ENCODE peak calls at places on chromosome 21, in seven cellular contexts. One of them, this sample, is unnamed.
A peak's percentile ranks its signal among the peaks of the same experiment; 100 is the strongest.

GRCh38 chr21:34771512-34772028 is 102.8 kb downstream of the CLIC6 start:
- DNase-seq in AG04450: no peak
- DNase-seq in mucosa of descending colon: no peak
- DNase-seq in uterus: no peak
- DNase-seq in right lobe of liver: no peak
- DNase-seq in fibroblast of lung: peak; percentile 88
- DNase-seq in HFF-Myc: no peak
- DNase-seq in this sample: no peak

GRCh38 chr21:17427157-17427556 is 85.7 kb upstream of the CXADR start:
- DNase-seq in AG04450: no peak
- DNase-seq in mucosa of descending colon: no peak
- DNase-seq in uterus: no peak
- DNase-seq in right lobe of liver: no peak
- DNase-seq in fibroblast of lung: no peak
- DNase-seq in HFF-Myc: no peak
- DNase-seq in this sample: no peak

GRCh38 chr21:35649186-35649585 is 411.1 kb downstream of the SETD4 start:
- DNase-seq in AG04450: no peak
- DNase-seq in mucosa of descending colon: no peak
- DNase-seq in uterus: peak; percentile 17
- DNase-seq in right lobe of liver: no peak
- DNase-seq in fibroblast of lung: peak; percentile 38
- DNase-seq in HFF-Myc: no peak
- DNase-seq in this sample: no peak

GRCh38 chr21:37412603-37413360 is 46.2 kb downstream of the DYRK1A start:
- DNase-seq in AG04450: peak; percentile 34
- DNase-seq in mucosa of descending colon: no peak
- DNase-seq in uterus: no peak
- DNase-seq in right lobe of liver: no peak
- DNase-seq in fibroblast of lung: peak; percentile 58
- DNase-seq in HFF-Myc: peak; percentile 52
- DNase-seq in this sample: no peak

GRCh38 chr21:33478858-33479678 is 706 bp downstream of the TMEM50B start:
- DNase-seq in AG04450: no peak
- DNase-seq in mucosa of descending colon: peak; percentile 59
- DNase-seq in uterus: peak; percentile 20
- DNase-seq in right lobe of liver: peak; percentile 69
- DNase-seq in fibroblast of lung: peak; percentile 27
- DNase-seq in HFF-Myc: no peak
- DNase-seq in this sample: peak; percentile 70

GRCh38 chr21:30190554-30190953 is 23.9 kb upstream of the CLDN17 start:
- DNase-seq in AG04450: no peak
- DNase-seq in mucosa of descending colon: no peak
- DNase-seq in uterus: no peak
- DNase-seq in right lobe of liver: no peak
- DNase-seq in fibroblast of lung: no peak
- DNase-seq in HFF-Myc: no peak
- DNase-seq in this sample: no peak

GRCh38 chr21:33976980-33977720 is 61.5 kb upstream of the ATP5PO start:
- DNase-seq in AG04450: no peak
- DNase-seq in mucosa of descending colon: no peak
- DNase-seq in uterus: no peak
- DNase-seq in right lobe of liver: no peak
- DNase-seq in fibroblast of lung: peak; percentile 33
- DNase-seq in HFF-Myc: no peak
- DNase-seq in this sample: no peak

GRCh38 chr21:42358937-42359336 is 7.4 kb downstream of the TFF1 start:
- DNase-seq in AG04450: no peak
- DNase-seq in mucosa of descending colon: peak; percentile 6
- DNase-seq in uterus: no peak
- DNase-seq in right lobe of liver: peak; percentile 16
- DNase-seq in fibroblast of lung: no peak
- DNase-seq in HFF-Myc: no peak
- DNase-seq in this sample: no peak

GRCh38 chr21:42616366-42617340 is 36.8 kb upstream of the PDE9A start:
- DNase-seq in AG04450: no peak
- DNase-seq in mucosa of descending colon: no peak
- DNase-seq in uterus: no peak
- DNase-seq in right lobe of liver: no peak
- DNase-seq in fibroblast of lung: no peak
- DNase-seq in HFF-Myc: no peak
- DNase-seq in this sample: peak; percentile 61

GRCh38 chr21:17463441-17463840 is 49.4 kb upstream of the CXADR start:
- DNase-seq in AG04450: peak; percentile 76
- DNase-seq in mucosa of descending colon: no peak
- DNase-seq in uterus: peak; percentile 44
- DNase-seq in right lobe of liver: no peak
- DNase-seq in fibroblast of lung: peak; percentile 71
- DNase-seq in HFF-Myc: peak; percentile 74
- DNase-seq in this sample: no peak

GRCh38 chr21:25456672-25457071 is 150.6 kb downstream of the MRPL39 start:
- DNase-seq in AG04450: no peak
- DNase-seq in mucosa of descending colon: no peak
- DNase-seq in uterus: no peak
- DNase-seq in right lobe of liver: no peak
- DNase-seq in fibroblast of lung: peak; percentile 14
- DNase-seq in HFF-Myc: no peak
- DNase-seq in this sample: no peak

GRCh38 chr21:18545908-18546307 is 142.3 kb upstream of the TMPRSS15 start:
- DNase-seq in AG04450: no peak
- DNase-seq in mucosa of descending colon: no peak
- DNase-seq in uterus: no peak
- DNase-seq in right lobe of liver: no peak
- DNase-seq in fibroblast of lung: peak; percentile 20
- DNase-seq in HFF-Myc: no peak
- DNase-seq in this sample: no peak

GRCh38 chr21:46416551-46416950 is 42.1 kb upstream of the DIP2A start:
- DNase-seq in AG04450: no peak
- DNase-seq in mucosa of descending colon: no peak
- DNase-seq in uterus: no peak
- DNase-seq in right lobe of liver: no peak
- DNase-seq in fibroblast of lung: no peak
- DNase-seq in HFF-Myc: no peak
- DNase-seq in this sample: no peak

GRCh38 chr21:37503848-37504467 is 137.4 kb downstream of the DYRK1A start:
- DNase-seq in AG04450: peak; percentile 43
- DNase-seq in mucosa of descending colon: no peak
- DNase-seq in uterus: no peak
- DNase-seq in right lobe of liver: no peak
- DNase-seq in fibroblast of lung: peak; percentile 74
- DNase-seq in HFF-Myc: peak; percentile 25
- DNase-seq in this sample: no peak

GRCh38 chr21:27555996-27556395 is 589.1 kb upstream of the ADAMTS5 start:
- DNase-seq in AG04450: no peak
- DNase-seq in mucosa of descending colon: no peak
- DNase-seq in uterus: no peak
- DNase-seq in right lobe of liver: no peak
- DNase-seq in fibroblast of lung: no peak
- DNase-seq in HFF-Myc: no peak
- DNase-seq in this sample: no peak

GRCh38 chr21:29077651-29078090 is 4.2 kb upstream of the CCT8 start:
- DNase-seq in AG04450: no peak
- DNase-seq in mucosa of descending colon: no peak
- DNase-seq in uterus: no peak
- DNase-seq in right lobe of liver: no peak
- DNase-seq in fibroblast of lung: peak; percentile 58
- DNase-seq in HFF-Myc: no peak
- DNase-seq in this sample: no peak
- H3K4me3 ChIP-seq in AG04450: peak overlapping the region; percentile 53
- H3K4me3 ChIP-seq in mucosa of descending colon: peak overlapping the region; percentile 48
- H3K4me3 ChIP-seq in uterus: peak overlapping the region; percentile 52
- H3K4me3 ChIP-seq in right lobe of liver: peak overlapping the region; percentile 38
- H3K4me3 ChIP-seq in fibroblast of lung: peak overlapping the region; percentile 12
- H3K4me3 ChIP-seq in HFF-Myc: peak overlapping the region; percentile 33
- H3K4me3 ChIP-seq in this sample: peak overlapping the region; percentile 61

GRCh38 chr21:39386899-39387298 is 38.0 kb upstream of the HMGN1 start:
- DNase-seq in AG04450: no peak
- DNase-seq in mucosa of descending colon: no peak
- DNase-seq in uterus: no peak
- DNase-seq in right lobe of liver: no peak
- DNase-seq in fibroblast of lung: no peak
- DNase-seq in HFF-Myc: no peak
- DNase-seq in this sample: no peak

GRCh38 chr21:39387461-39388037 is 38.7 kb upstream of the HMGN1 start:
- DNase-seq in AG04450: peak; percentile 72
- DNase-seq in mucosa of descending colon: peak; percentile 93
- DNase-seq in uterus: peak; percentile 91
- DNase-seq in right lobe of liver: peak; percentile 94
- DNase-seq in fibroblast of lung: peak; percentile 84
- DNase-seq in HFF-Myc: no peak
- DNase-seq in this sample: peak; percentile 96

GRCh38 chr21:39390212-39390765 is 41.4 kb upstream of the HMGN1 start:
- DNase-seq in AG04450: no peak
- DNase-seq in mucosa of descending colon: no peak
- DNase-seq in uterus: no peak
- DNase-seq in right lobe of liver: no peak
- DNase-seq in fibroblast of lung: no peak
- DNase-seq in HFF-Myc: no peak
- DNase-seq in this sample: no peak

GRCh38 chr21:39388038-39388810 is 39.3 kb upstream of the HMGN1 start:
- DNase-seq in AG04450: no peak
- DNase-seq in mucosa of descending colon: peak; percentile 95
- DNase-seq in uterus: peak; percentile 89
- DNase-seq in right lobe of liver: peak; percentile 94
- DNase-seq in fibroblast of lung: peak; percentile 82
- DNase-seq in HFF-Myc: no peak
- DNase-seq in this sample: peak; percentile 97

GRCh38 chr21:39388811-39389155 is 39.9 kb upstream of the HMGN1 start:
- DNase-seq in AG04450: no peak
- DNase-seq in mucosa of descending colon: no peak
- DNase-seq in uterus: no peak
- DNase-seq in right lobe of liver: no peak
- DNase-seq in fibroblast of lung: no peak
- DNase-seq in HFF-Myc: no peak
- DNase-seq in this sample: no peak
- H3K4me3 ChIP-seq in AG04450: peak overlapping the region; percentile 63
- H3K4me3 ChIP-seq in mucosa of descending colon: no peak overlapping the region
- H3K4me3 ChIP-seq in uterus: no peak overlapping the region
- H3K4me3 ChIP-seq in right lobe of liver: peak overlapping the region; percentile 35
- H3K4me3 ChIP-seq in fibroblast of lung: no peak overlapping the region
- H3K4me3 ChIP-seq in HFF-Myc: peak overlapping the region; percentile 49
- H3K4me3 ChIP-seq in this sample: peak overlapping the region; percentile 53

GRCh38 chr21:32427958-32428623 is 15.6 kb downstream of the EVA1C start:
- DNase-seq in AG04450: no peak
- DNase-seq in mucosa of descending colon: no peak
- DNase-seq in uterus: no peak
- DNase-seq in right lobe of liver: no peak
- DNase-seq in fibroblast of lung: no peak
- DNase-seq in HFF-Myc: no peak
- DNase-seq in this sample: no peak

GRCh38 chr21:32424674-32425073 is 12.2 kb downstream of the EVA1C start:
- DNase-seq in AG04450: no peak
- DNase-seq in mucosa of descending colon: no peak
- DNase-seq in uterus: no peak
- DNase-seq in right lobe of liver: no peak
- DNase-seq in fibroblast of lung: peak; percentile 26
- DNase-seq in HFF-Myc: no peak
- DNase-seq in this sample: no peak

GRCh38 chr21:32426066-32426465 is 13.6 kb downstream of the EVA1C start:
- DNase-seq in AG04450: no peak
- DNase-seq in mucosa of descending colon: no peak
- DNase-seq in uterus: no peak
- DNase-seq in right lobe of liver: no peak
- DNase-seq in fibroblast of lung: no peak
- DNase-seq in HFF-Myc: no peak
- DNase-seq in this sample: no peak

GRCh38 chr21:32425628-32426027 is 13.1 kb downstream of the EVA1C start:
- DNase-seq in AG04450: no peak
- DNase-seq in mucosa of descending colon: no peak
- DNase-seq in uterus: no peak
- DNase-seq in right lobe of liver: no peak
- DNase-seq in fibroblast of lung: no peak
- DNase-seq in HFF-Myc: no peak
- DNase-seq in this sample: no peak

GRCh38 chr21:32426592-32427051 is 14.1 kb downstream of the EVA1C start:
- DNase-seq in AG04450: no peak
- DNase-seq in mucosa of descending colon: no peak
- DNase-seq in uterus: no peak
- DNase-seq in right lobe of liver: no peak
- DNase-seq in fibroblast of lung: peak; percentile 19
- DNase-seq in HFF-Myc: no peak
- DNase-seq in this sample: peak; percentile 20
- H3K4me3 ChIP-seq in AG04450: no peak overlapping the region
- H3K4me3 ChIP-seq in mucosa of descending colon: no peak overlapping the region
- H3K4me3 ChIP-seq in uterus: no peak overlapping the region
- H3K4me3 ChIP-seq in right lobe of liver: no peak overlapping the region
- H3K4me3 ChIP-seq in fibroblast of lung: no peak overlapping the region
- H3K4me3 ChIP-seq in HFF-Myc: no peak overlapping the region
- H3K4me3 ChIP-seq in this sample: no peak overlapping the region

DNA sequence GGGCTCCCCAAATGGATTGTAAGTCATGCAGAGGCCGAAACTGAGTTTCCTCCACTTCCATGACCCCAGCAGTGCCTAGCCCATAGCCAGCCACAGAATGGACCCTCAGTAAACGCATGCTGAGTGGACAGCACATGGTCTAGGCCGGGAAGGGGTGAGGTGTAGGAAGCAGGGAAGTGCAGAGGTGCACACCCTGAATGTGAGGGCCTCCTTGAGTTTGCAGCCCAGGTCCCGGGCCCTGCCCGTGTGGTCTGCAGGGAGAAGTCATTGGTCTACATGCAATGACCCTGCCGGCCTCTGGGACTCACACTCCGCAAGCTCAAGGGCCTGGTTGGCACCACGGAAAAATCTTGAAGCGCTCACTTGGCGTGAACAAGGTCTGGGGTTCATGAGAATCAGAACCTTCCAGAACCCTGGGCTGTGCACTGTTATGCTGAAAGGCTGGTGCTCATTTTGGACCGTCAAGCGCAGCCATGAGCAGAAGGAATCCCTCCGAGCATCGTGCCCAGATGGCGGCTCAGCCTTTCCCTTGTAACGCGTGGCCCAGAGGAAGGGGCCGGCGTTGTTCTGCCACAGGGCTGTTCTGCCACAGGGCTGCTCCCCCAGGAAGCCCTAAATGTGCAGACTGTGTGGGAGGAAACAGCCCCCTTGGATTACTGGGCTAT is 66.4 kb downstream of the PSMG1 start:
- DNase-seq in AG04450: no peak
- DNase-seq in mucosa of descending colon: no peak
- DNase-seq in uterus: no peak
- DNase-seq in right lobe of liver: no peak
- DNase-seq in fibroblast of lung: no peak
- DNase-seq in HFF-Myc: no peak
- DNase-seq in this sample: no peak
- H3K4me3 ChIP-seq in AG04450: no peak overlapping the region
- H3K4me3 ChIP-seq in mucosa of descending colon: no peak overlapping the region
- H3K4me3 ChIP-seq in uterus: no peak overlapping the region
- H3K4me3 ChIP-seq in right lobe of liver: no peak overlapping the region
- H3K4me3 ChIP-seq in fibroblast of lung: no peak overlapping the region
- H3K4me3 ChIP-seq in HFF-Myc: no peak overlapping the region
- H3K4me3 ChIP-seq in this sample: no peak overlapping the region

GRCh38 chr21:44868707-44869106 is 4.8 kb downstream of the PTTG1IP start:
- DNase-seq in AG04450: no peak
- DNase-seq in mucosa of descending colon: peak; percentile 17
- DNase-seq in uterus: no peak
- DNase-seq in right lobe of liver: peak; percentile 35
- DNase-seq in fibroblast of lung: no peak
- DNase-seq in HFF-Myc: no peak
- DNase-seq in this sample: peak; percentile 8
- H3K4me3 ChIP-seq in AG04450: no peak overlapping the region
- H3K4me3 ChIP-seq in mucosa of descending colon: no peak overlapping the region
- H3K4me3 ChIP-seq in uterus: no peak overlapping the region
- H3K4me3 ChIP-seq in right lobe of liver: no peak overlapping the region
- H3K4me3 ChIP-seq in fibroblast of lung: no peak overlapping the region
- H3K4me3 ChIP-seq in HFF-Myc: no peak overlapping the region
- H3K4me3 ChIP-seq in this sample: no peak overlapping the region

This sample was measured in upper lobe of right lung.